ENCODE peak calls at places on chromosomes 7 and 10, in six cellular contexts. V, D, A, C, Y and L are unnamed samples.

GRCh38 chr7:82665966-82666507 is 222.5 kb upstream of the CACNA2D1 start:
- DNase-seq in V (no peak), D (no peak), A (no peak), C (no peak), Y (no peak), L (no peak)

GRCh38 chr7:129343099-129343700 is 91.0 kb upstream of the STRIP2 start:
- DNase-seq in V (no peak), D (no peak), A (no peak), C (peak; percentile 41), Y (peak; percentile 61), L (peak; percentile 13)

GRCh38 chr7:42099837-42100508 is 137.0 kb downstream of the GLI3 start:
- DNase-seq in V (no peak), D (no peak), A (no peak), C (peak; percentile 45), Y (no peak), L (no peak)

GRCh38 chr7:90111-91063 is 102.0 kb upstream of the FAM20C start:
- DNase-seq in V (peak; percentile 20), D (no peak), A (no peak), C (peak; percentile 87), Y (peak; percentile 55), L (no peak)

GRCh38 chr7:229184-229964 is 37.0 kb downstream of the FAM20C start:
- DNase-seq in V (no peak), D (no peak), A (peak; percentile 76), C (peak; percentile 90), Y (peak; percentile 97), L (no peak)

GRCh38 chr10:124719213-124719851 is 24.8 kb downstream of the FAM53B start:
- DNase-seq in V (peak; percentile 75), D (peak; percentile 61), A (peak; percentile 92), C (peak; percentile 65), Y (peak; percentile 53), L (peak; percentile 42)

GRCh38 chr7:94012748-94013147 is 8.6 kb upstream of the BET1 start:
- DNase-seq in V (no peak), D (no peak), A (no peak), C (no peak), Y (no peak), L (no peak)

GRCh38 chr7:6564091-6564770 is 13.0 kb upstream of the GRID2IP start:
- DNase-seq in V (no peak), D (no peak), A (no peak), C (no peak), Y (no peak), L (no peak)

GRCh38 chr10:88233870-88234269 is 349.2 kb downstream of the RNLS start:
- DNase-seq in V (no peak), D (no peak), A (no peak), C (no peak), Y (no peak), L (peak; percentile 55)

GRCh38 chr10:30705086-30705624 is 75.6 kb upstream of the LYZL2 start:
- DNase-seq in V (peak; percentile 38), D (no peak), A (peak; percentile 72), C (no peak), Y (no peak), L (no peak)

GRCh38 chr7:155738652-155739537 is 73.4 kb downstream of the SHH start:
- DNase-seq in V (peak; percentile 44), D (peak; percentile 77), A (peak; percentile 93), C (peak; percentile 68), Y (peak; percentile 81), L (peak; percentile 68)

GRCh38 chr10:4038000-4038399 is 253.0 kb upstream of the KLF6 start:
- DNase-seq in V (no peak), D (no peak), A (no peak), C (no peak), Y (no peak), L (no peak)

GRCh38 chr10:132094581-132095234 is 29.0 kb downstream of the JAKMIP3 start:
- DNase-seq in V (no peak), D (peak; percentile 25), A (no peak), C (no peak), Y (no peak), L (no peak)

GRCh38 chr10:63396123-63396719 is 69.6 kb downstream of the JMJD1C start:
- DNase-seq in V (no peak), D (no peak), A (no peak), C (no peak), Y (no peak), L (no peak)

GRCh38 chr10:133125901-133126300 is 34.1 kb upstream of the KNDC1 start:
- DNase-seq in V (no peak), D (peak; percentile 40), A (no peak), C (no peak), Y (no peak), L (no peak)

GRCh38 chr10:79055892-79056291 is 12.9 kb upstream of the ZMIZ1 start:
- DNase-seq in V (no peak), D (peak; percentile 40), A (peak; percentile 36), C (no peak), Y (no peak), L (no peak)

GRCh38 chr10:96683710-96684109 is 36.6 kb downstream of the PIK3AP1 start:
- DNase-seq in V (no peak), D (no peak), A (no peak), C (no peak), Y (no peak), L (no peak)

GRCh38 chr7:129975309-129975708 is 22.5 kb upstream of the UBE2H start:
- DNase-seq in V (no peak), D (no peak), A (no peak), C (no peak), Y (no peak), L (no peak)

GRCh38 chr7:92685146-92686042 is 95.2 kb upstream of the FAM133B start:
- DNase-seq in V (no peak), D (no peak), A (no peak), C (no peak), Y (no peak), L (peak; percentile 14)

GRCh38 chr10:97204826-97205679 is 19.3 kb upstream of the SLIT1 start:
- DNase-seq in V (no peak), D (no peak), A (peak; percentile 45), C (no peak), Y (no peak), L (no peak)